ENCODE peak calls at places on chromosomes 16 and 17, in nine cellular contexts. J is K562, Q is AG04450, N is cardiac fibroblast, P is left ventricle myocardium inferior, V is aorta, S is GM23248, U is foreskin fibroblast, M is skeletal muscle cell. B is an unnamed sample.
A peak's percentile ranks its signal among the peaks of the same experiment; 100 is the strongest.

GRCh38 chr16:72961115-72961832 is 86.7 kb downstream of the ZFHX3 start:
- DNase-seq in M (no peak), U (peak; percentile 55), Q (no peak), V (no peak), S (peak; percentile 22), J (peak; percentile 23), N (peak; percentile 39), P (no peak), B (no peak)

GRCh38 chr17:1762233-1762905 is 509 bp downstream of the SERPINF1 start:
- DNase-seq in N (peak; percentile 24), P (peak; percentile 61), M (peak; percentile 57), Q (peak; percentile 16), S (peak; percentile 54), U (peak; percentile 81), V (no peak), J (peak; percentile 67), B (no peak)

GRCh38 chr16:84675423-84675822 is 24.4 kb upstream of the USP10 start:
- DNase-seq in J (no peak), P (no peak), Q (no peak), M (no peak), N (no peak), V (no peak), S (no peak), U (no peak), B (no peak)

GRCh38 chr16:85162478-85163277 is 50.4 kb upstream of the CIBAR2 start:
- DNase-seq in S (peak; percentile 95), M (peak; percentile 61), Q (peak; percentile 65), N (peak; percentile 82), U (peak; percentile 92), P (peak; percentile 58), V (peak; percentile 88), J (no peak), B (no peak)

GRCh38 chr17:8436169-8436932 is 667 bp downstream of the NDEL1 start:
- DNase-seq in N (peak; percentile 61), Q (no peak), S (peak; percentile 87), J (peak; percentile 25), U (peak; percentile 74), V (peak; percentile 83), M (no peak), P (peak; percentile 62), B (peak; percentile 47)

GRCh38 chr16:58426095-58426494 is 33.8 kb downstream of the GINS3 start:
- DNase-seq in P (no peak), Q (no peak), U (no peak), V (peak; percentile 66), J (no peak), M (no peak), S (no peak), N (no peak), B (peak; percentile 86)

GRCh38 chr16:21643787-21644186 is 8.6 kb downstream of the IGSF6 start:
- DNase-seq in V (no peak), S (no peak), M (no peak), Q (no peak), U (no peak), P (no peak), N (no peak), J (no peak), B (no peak)

GRCh38 chr16:81478876-81479496 is 34.4 kb downstream of the CMIP start:
- DNase-seq in S (no peak), V (peak; percentile 86), J (no peak), Q (no peak), N (no peak), U (no peak), M (no peak), P (peak; percentile 49), B (no peak)

GRCh38 chr17:30788918-30789317 is 35.6 kb downstream of the CRLF3 start:
- DNase-seq in J (no peak), Q (no peak), S (peak; percentile 40), P (no peak), M (no peak), V (no peak), U (no peak), N (no peak), B (no peak)

GRCh38 chr16:9650284-9650683 is 531.9 kb downstream of the GRIN2A start:
- DNase-seq in N (no peak), U (no peak), V (no peak), Q (no peak), P (no peak), J (no peak), M (no peak), S (no peak), B (no peak)

GRCh38 chr17:1025733-1026598 is 29.0 kb downstream of the TIMM22 start:
- DNase-seq in Q (no peak), S (no peak), N (no peak), V (no peak), U (no peak), M (no peak), P (no peak), J (no peak), B (no peak)

GRCh38 chr16:73113326-73113720 is 65.4 kb upstream of the ZFHX3 start:
- DNase-seq in M (peak; percentile 41), Q (no peak), N (peak; percentile 82), V (no peak), S (peak; percentile 94), J (no peak), P (no peak), U (peak; percentile 48), B (no peak)

GRCh38 chr16:50705436-50706110 is 12.2 kb downstream of the NOD2 start:
- DNase-seq in M (no peak), N (no peak), U (no peak), V (no peak), J (no peak), P (no peak), Q (no peak), S (no peak), B (no peak)

GRCh38 chr16:50627419-50627818 is 53.7 kb downstream of the SNX20 start:
- DNase-seq in Q (no peak), V (peak; percentile 79), S (peak; percentile 18), U (peak; percentile 35), M (no peak), J (no peak), N (no peak), P (peak; percentile 50), B (peak; percentile 12)

GRCh38 chr16:15990902-15991301 is 41.5 kb downstream of the ABCC1 start:
- DNase-seq in N (no peak), U (no peak), Q (no peak), M (no peak), V (no peak), J (peak; percentile 30), P (no peak), S (no peak), B (no peak)

GRCh38 chr17:1455291-1455747 is 713 bp downstream of the CRK start:
- DNase-seq in J (peak; percentile 59), S (peak; percentile 91), P (peak; percentile 68), N (peak; percentile 79), M (no peak), Q (no peak), U (peak; percentile 89), V (peak; percentile 76), B (no peak)

DNA sequence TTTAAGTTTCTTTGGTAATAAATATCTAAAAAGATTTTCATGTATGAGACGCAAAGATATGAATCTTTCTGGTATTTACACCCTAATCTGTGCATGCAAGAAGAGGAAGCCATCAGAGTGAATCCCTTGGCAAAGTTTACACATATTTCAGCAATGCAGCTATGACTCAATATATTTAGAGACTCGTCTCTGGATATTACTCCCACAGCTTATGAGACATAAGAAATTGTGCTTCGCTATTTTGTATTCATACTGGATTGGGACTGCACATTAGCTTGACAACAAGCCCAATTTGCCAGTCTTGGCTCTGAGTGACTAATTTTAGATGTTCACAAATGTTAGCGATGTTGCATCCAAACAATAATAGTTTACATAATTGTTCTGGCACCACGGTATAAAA is 532.0 kb downstream of the CDH11 start:
- DNase-seq in V (no peak), M (peak; percentile 55), J (no peak), S (peak; percentile 93), N (peak; percentile 91), U (peak; percentile 23), Q (peak; percentile 2), P (no peak), B (no peak)
- H3K4me3 ChIP-seq in V (no peak overlapping the region), M (no peak overlapping the region), J (no peak overlapping the region), S (peak overlapping the region; percentile 13), N (no peak overlapping the region), U (no peak overlapping the region), Q (no peak overlapping the region), P (no peak overlapping the region), B (no peak overlapping the region)

DNA sequence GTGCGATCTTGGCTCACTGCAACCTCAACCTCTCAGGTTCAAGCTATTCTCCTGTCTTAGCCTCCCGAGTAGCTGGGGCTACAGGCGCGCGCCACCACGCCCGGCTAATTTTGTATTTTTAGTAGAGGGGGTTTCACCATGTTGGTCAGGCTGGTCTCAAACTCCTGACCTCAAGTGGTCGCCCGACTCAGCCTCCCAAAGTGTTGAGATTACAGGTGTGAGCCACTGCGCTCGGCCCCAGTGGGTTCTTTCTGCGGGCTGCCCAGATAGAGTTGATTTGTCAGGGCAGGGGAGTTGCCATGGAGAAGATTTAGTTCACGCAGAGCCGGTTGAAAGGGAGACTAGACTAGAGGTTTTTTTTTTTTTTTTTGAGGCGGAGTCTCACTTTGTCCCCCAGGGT is 1.7 kb downstream of the TBCD start:
- DNase-seq in J (no peak), N (no peak), M (no peak), P (no peak), V (no peak), S (no peak), U (no peak), Q (no peak), B (no peak)
- H3K4me3 ChIP-seq in J (no peak overlapping the region), N (no peak overlapping the region), M (no peak overlapping the region), P (peak overlapping the region; percentile 97), V (no peak overlapping the region), S (peak overlapping the region; percentile 89), U (no peak overlapping the region), Q (no peak overlapping the region), B (peak overlapping the region; percentile 84)

GRCh38 chr17:64015447-64015846 is 5.0 kb downstream of the ICAM2 start:
- DNase-seq in S (no peak), U (no peak), M (no peak), P (no peak), N (no peak), Q (no peak), J (no peak), V (no peak), B (no peak)

GRCh38 chr17:64019486-64020067 is 856 bp downstream of the ICAM2 start:
- DNase-seq in M (no peak), U (no peak), Q (no peak), S (no peak), P (no peak), N (no peak), J (no peak), V (no peak), B (no peak)

GRCh38 chr17:64016974-64017373 is 3.5 kb downstream of the ICAM2 start:
- DNase-seq in V (no peak), J (no peak), S (no peak), P (no peak), M (no peak), N (no peak), Q (no peak), U (no peak), B (no peak)

GRCh38 chr17:64016248-64016784 is 4.1 kb downstream of the ICAM2 start:
- DNase-seq in J (no peak), P (no peak), V (no peak), U (peak; percentile 43), M (no peak), S (peak; percentile 28), Q (no peak), N (no peak), B (no peak)

GRCh38 chr17:64017381-64017980 is 3.0 kb downstream of the ICAM2 start:
- DNase-seq in V (no peak), U (no peak), S (no peak), J (no peak), P (no peak), M (no peak), Q (no peak), N (no peak), B (no peak)
- H3K4me3 ChIP-seq in V (no peak overlapping the region), U (no peak overlapping the region), S (no peak overlapping the region), J (no peak overlapping the region), P (peak overlapping the region; percentile 67), M (no peak overlapping the region), Q (no peak overlapping the region), N (no peak overlapping the region), B (no peak overlapping the region)

GRCh38 chr17:79365361-79365760 is 245.5 kb downstream of the RBFOX3 start:
- DNase-seq in J (no peak), M (no peak), V (peak; percentile 14), N (no peak), U (no peak), P (no peak), Q (no peak), S (no peak), B (no peak)
- H3K4me3 ChIP-seq in J (no peak overlapping the region), M (no peak overlapping the region), V (no peak overlapping the region), N (no peak overlapping the region), U (no peak overlapping the region), P (no peak overlapping the region), Q (no peak overlapping the region), S (no peak overlapping the region), B (no peak overlapping the region)

B was measured in Jurkat, Clone E6-1.